ENCODE peak calls at places on chromosomes 2 and 18, in ten cellular contexts. One of them, this sample, is unnamed.

GRCh38 chr18:48707636-48708296 is 168.9 kb downstream of the CTIF start:
- DNase-seq in NCI-H2081: no peak
- DNase-seq in IMR-90: no peak
- DNase-seq in KBM-7: no peak
- DNase-seq in mesenchymal stem cell: no peak
- DNase-seq in left lung: no peak
- DNase-seq in GM20000: no peak
- DNase-seq in NCI-H1092 treated with DMSO at 0.1 percent for 48 hours: no peak
- DNase-seq in Peyer's patch: no peak
- DNase-seq in A549: no peak
- DNase-seq in this sample: no peak

GRCh38 chr2:146124741-146125140 is 1604.8 kb upstream of the ZEB2 start:
- DNase-seq in mesenchymal stem cell: peak
- DNase-seq in KBM-7: no peak
- DNase-seq in A549: no peak
- DNase-seq in NCI-H2081: no peak
- DNase-seq in NCI-H1092 treated with DMSO at 0.1 percent for 48 hours: no peak
- DNase-seq in left lung: no peak
- DNase-seq in GM20000: no peak
- DNase-seq in IMR-90: peak
- DNase-seq in Peyer's patch: no peak
- DNase-seq in this sample: no peak

GRCh38 chr2:29733945-29734344 is 187.4 kb downstream of the ALK start:
- DNase-seq in GM20000: no peak
- DNase-seq in mesenchymal stem cell: no peak
- DNase-seq in KBM-7: no peak
- DNase-seq in Peyer's patch: no peak
- DNase-seq in IMR-90: no peak
- DNase-seq in left lung: no peak
- DNase-seq in NCI-H1092 treated with DMSO at 0.1 percent for 48 hours: no peak
- DNase-seq in NCI-H2081: no peak
- DNase-seq in A549: no peak
- DNase-seq in this sample: no peak

GRCh38 chr2:50863218-50863617 is 168.7 kb downstream of the NRXN1 start:
- DNase-seq in NCI-H1092 treated with DMSO at 0.1 percent for 48 hours: peak
- DNase-seq in IMR-90: no peak
- DNase-seq in mesenchymal stem cell: no peak
- DNase-seq in A549: no peak
- DNase-seq in GM20000: no peak
- DNase-seq in Peyer's patch: no peak
- DNase-seq in left lung: no peak
- DNase-seq in NCI-H2081: no peak
- DNase-seq in KBM-7: no peak
- DNase-seq in this sample: peak

GRCh38 chr2:73033142-73033765 is 38.3 kb downstream of the SFXN5 start:
- DNase-seq in left lung: no peak
- DNase-seq in NCI-H2081: no peak
- DNase-seq in IMR-90: no peak
- DNase-seq in Peyer's patch: no peak
- DNase-seq in A549: no peak
- DNase-seq in GM20000: no peak
- DNase-seq in KBM-7: peak
- DNase-seq in NCI-H1092 treated with DMSO at 0.1 percent for 48 hours: no peak
- DNase-seq in mesenchymal stem cell: no peak
- DNase-seq in this sample: no peak

GRCh38 chr18:76465630-76466409 is 29.2 kb downstream of the ZNF516 start:
- DNase-seq in Peyer's patch: no peak
- DNase-seq in IMR-90: no peak
- DNase-seq in left lung: no peak
- DNase-seq in mesenchymal stem cell: no peak
- DNase-seq in NCI-H1092 treated with DMSO at 0.1 percent for 48 hours: no peak
- DNase-seq in GM20000: no peak
- DNase-seq in NCI-H2081: no peak
- DNase-seq in A549: no peak
- DNase-seq in KBM-7: no peak
- DNase-seq in this sample: no peak

GRCh38 chr18:28728891-28729290 is 552.0 kb upstream of the CDH2 start:
- DNase-seq in Peyer's patch: no peak
- DNase-seq in left lung: no peak
- DNase-seq in NCI-H2081: no peak
- DNase-seq in NCI-H1092 treated with DMSO at 0.1 percent for 48 hours: no peak
- DNase-seq in KBM-7: no peak
- DNase-seq in A549: no peak
- DNase-seq in GM20000: no peak
- DNase-seq in IMR-90: peak
- DNase-seq in mesenchymal stem cell: no peak
- DNase-seq in this sample: no peak

GRCh38 chr2:150255528-150255927 is 231.9 kb downstream of the RND3 start:
- DNase-seq in A549: no peak
- DNase-seq in Peyer's patch: no peak
- DNase-seq in NCI-H1092 treated with DMSO at 0.1 percent for 48 hours: no peak
- DNase-seq in NCI-H2081: no peak
- DNase-seq in IMR-90: peak
- DNase-seq in mesenchymal stem cell: peak
- DNase-seq in KBM-7: no peak
- DNase-seq in left lung: no peak
- DNase-seq in GM20000: no peak
- DNase-seq in this sample: no peak

GRCh38 chr2:170743530-170744239 is 26.5 kb upstream of the ERICH2 start:
- DNase-seq in NCI-H2081: no peak
- DNase-seq in GM20000: no peak
- DNase-seq in Peyer's patch: no peak
- DNase-seq in mesenchymal stem cell: no peak
- DNase-seq in left lung: no peak
- DNase-seq in IMR-90: no peak
- DNase-seq in KBM-7: no peak
- DNase-seq in A549: no peak
- DNase-seq in NCI-H1092 treated with DMSO at 0.1 percent for 48 hours: no peak
- DNase-seq in this sample: no peak

GRCh38 chr18:35344736-35345459 is 678 bp upstream of the ZNF24 start:
- DNase-seq in KBM-7: no peak
- DNase-seq in left lung: no peak
- DNase-seq in NCI-H2081: peak
- DNase-seq in mesenchymal stem cell: peak
- DNase-seq in Peyer's patch: peak
- DNase-seq in A549: no peak
- DNase-seq in NCI-H1092 treated with DMSO at 0.1 percent for 48 hours: peak
- DNase-seq in GM20000: no peak
- DNase-seq in IMR-90: no peak
- DNase-seq in this sample: no peak

GRCh38 chr2:44786818-44787214 is 154.7 kb upstream of the SIX3 start:
- DNase-seq in NCI-H2081: no peak
- DNase-seq in KBM-7: no peak
- DNase-seq in NCI-H1092 treated with DMSO at 0.1 percent for 48 hours: no peak
- DNase-seq in Peyer's patch: no peak
- DNase-seq in left lung: no peak
- DNase-seq in A549: no peak
- DNase-seq in GM20000: no peak
- DNase-seq in mesenchymal stem cell: no peak
- DNase-seq in IMR-90: no peak
- DNase-seq in this sample: no peak

GRCh38 chr2:74457549-74458131 is 598 bp upstream of the WBP1 start:
- DNase-seq in A549: peak
- DNase-seq in NCI-H2081: peak
- DNase-seq in left lung: peak
- DNase-seq in NCI-H1092 treated with DMSO at 0.1 percent for 48 hours: peak
- DNase-seq in IMR-90: no peak
- DNase-seq in KBM-7: no peak
- DNase-seq in GM20000: peak
- DNase-seq in Peyer's patch: peak
- DNase-seq in mesenchymal stem cell: peak
- DNase-seq in this sample: peak

GRCh38 chr2:133568598-133568997 is 335 bp upstream of the NCKAP5 start:
- DNase-seq in left lung: no peak
- DNase-seq in NCI-H1092 treated with DMSO at 0.1 percent for 48 hours: no peak
- DNase-seq in GM20000: no peak
- DNase-seq in mesenchymal stem cell: no peak
- DNase-seq in A549: no peak
- DNase-seq in KBM-7: no peak
- DNase-seq in IMR-90: no peak
- DNase-seq in NCI-H2081: no peak
- DNase-seq in Peyer's patch: no peak
- DNase-seq in this sample: no peak

GRCh38 chr2:233387225-233387624 is 32.9 kb downstream of the DGKD start:
- DNase-seq in NCI-H2081: no peak
- DNase-seq in mesenchymal stem cell: no peak
- DNase-seq in KBM-7: no peak
- DNase-seq in NCI-H1092 treated with DMSO at 0.1 percent for 48 hours: no peak
- DNase-seq in A549: no peak
- DNase-seq in left lung: no peak
- DNase-seq in GM20000: no peak
- DNase-seq in IMR-90: no peak
- DNase-seq in Peyer's patch: no peak
- DNase-seq in this sample: no peak

GRCh38 chr2:54207666-54208195 is 48.3 kb downstream of the TSPYL6 start:
- DNase-seq in Peyer's patch: no peak
- DNase-seq in mesenchymal stem cell: peak
- DNase-seq in KBM-7: no peak
- DNase-seq in A549: no peak
- DNase-seq in GM20000: no peak
- DNase-seq in NCI-H1092 treated with DMSO at 0.1 percent for 48 hours: no peak
- DNase-seq in IMR-90: peak
- DNase-seq in NCI-H2081: no peak
- DNase-seq in left lung: no peak
- DNase-seq in this sample: no peak

GRCh38 chr18:63882333-63883141 is 5.0 kb upstream of the SERPINB2 start:
- DNase-seq in mesenchymal stem cell: peak
- DNase-seq in IMR-90: peak
- DNase-seq in KBM-7: no peak
- DNase-seq in NCI-H2081: no peak
- DNase-seq in left lung: no peak
- DNase-seq in NCI-H1092 treated with DMSO at 0.1 percent for 48 hours: no peak
- DNase-seq in GM20000: no peak
- DNase-seq in Peyer's patch: no peak
- DNase-seq in A549: no peak
- DNase-seq in this sample: no peak

GRCh38 chr2:182666674-182667320 is 49.3 kb upstream of the DNAJC10 start:
- DNase-seq in mesenchymal stem cell: peak
- DNase-seq in NCI-H1092 treated with DMSO at 0.1 percent for 48 hours: peak
- DNase-seq in IMR-90: peak
- DNase-seq in NCI-H2081: peak
- DNase-seq in Peyer's patch: no peak
- DNase-seq in left lung: no peak
- DNase-seq in GM20000: peak
- DNase-seq in KBM-7: peak
- DNase-seq in A549: peak
- DNase-seq in this sample: no peak

GRCh38 chr2:62596061-62596658 is 90.2 kb upstream of the TMEM17 start:
- DNase-seq in IMR-90: peak
- DNase-seq in Peyer's patch: no peak
- DNase-seq in KBM-7: no peak
- DNase-seq in A549: no peak
- DNase-seq in mesenchymal stem cell: no peak
- DNase-seq in NCI-H2081: no peak
- DNase-seq in GM20000: no peak
- DNase-seq in left lung: no peak
- DNase-seq in NCI-H1092 treated with DMSO at 0.1 percent for 48 hours: no peak
- DNase-seq in this sample: no peak

GRCh38 chr18:2303517-2304238 is 267.6 kb downstream of the METTL4 start:
- DNase-seq in GM20000: no peak
- DNase-seq in mesenchymal stem cell: no peak
- DNase-seq in left lung: no peak
- DNase-seq in IMR-90: no peak
- DNase-seq in Peyer's patch: no peak
- DNase-seq in A549: peak
- DNase-seq in KBM-7: no peak
- DNase-seq in NCI-H2081: no peak
- DNase-seq in NCI-H1092 treated with DMSO at 0.1 percent for 48 hours: no peak
- DNase-seq in this sample: no peak

GRCh38 chr2:240597054-240597418 is 10.5 kb downstream of the CAPN10 start:
- DNase-seq in GM20000: no peak
- DNase-seq in NCI-H1092 treated with DMSO at 0.1 percent for 48 hours: no peak
- DNase-seq in left lung: peak
- DNase-seq in NCI-H2081: no peak
- DNase-seq in mesenchymal stem cell: no peak
- DNase-seq in Peyer's patch: no peak
- DNase-seq in KBM-7: no peak
- DNase-seq in A549: no peak
- DNase-seq in IMR-90: no peak
- DNase-seq in this sample: no peak

GRCh38 chr2:68753318-68753717 is 18.7 kb downstream of the ARHGAP25 start:
- DNase-seq in mesenchymal stem cell: no peak
- DNase-seq in left lung: no peak
- DNase-seq in NCI-H2081: no peak
- DNase-seq in IMR-90: no peak
- DNase-seq in GM20000: no peak
- DNase-seq in NCI-H1092 treated with DMSO at 0.1 percent for 48 hours: no peak
- DNase-seq in A549: no peak
- DNase-seq in Peyer's patch: peak
- DNase-seq in KBM-7: no peak
- DNase-seq in this sample: no peak

This sample was measured in COR-L47.